ENCODE peak calls at places on chromosomes 13 and 19, in six cellular contexts. One of them, this sample, is unnamed.

GRCh38 chr19:5951338-5951861 is 26.5 kb downstream of the RANBP3 start:
- DNase-seq in right lobe of liver: no peak
- DNase-seq in ascending aorta: no peak
- DNase-seq in heart right ventricle: no peak
- DNase-seq in esophagus squamous epithelium: no peak
- DNase-seq in stomach: peak; percentile 59
- DNase-seq in this sample: no peak

GRCh38 chr19:591099-591958 is 1.6 kb downstream of the HCN2 start:
- DNase-seq in right lobe of liver: peak; percentile 48
- DNase-seq in ascending aorta: no peak
- DNase-seq in heart right ventricle: no peak
- DNase-seq in esophagus squamous epithelium: no peak
- DNase-seq in stomach: no peak
- DNase-seq in this sample: no peak

GRCh38 chr19:35775298-35776101 is at the start of gene ARHGAP33:
- DNase-seq in right lobe of liver: peak; percentile 99
- DNase-seq in ascending aorta: peak; percentile 99
- DNase-seq in heart right ventricle: peak; percentile 99
- DNase-seq in esophagus squamous epithelium: peak; percentile 88
- DNase-seq in stomach: peak; percentile 100
- DNase-seq in this sample: peak; percentile 99

GRCh38 chr19:40411125-40411842 is 1.9 kb downstream of the PRX start:
- DNase-seq in right lobe of liver: no peak
- DNase-seq in ascending aorta: no peak
- DNase-seq in heart right ventricle: peak; percentile 62
- DNase-seq in esophagus squamous epithelium: no peak
- DNase-seq in stomach: no peak
- DNase-seq in this sample: no peak

GRCh38 chr19:3441986-3442329 is 38.4 kb downstream of the SMIM24 start:
- DNase-seq in right lobe of liver: no peak
- DNase-seq in ascending aorta: no peak
- DNase-seq in heart right ventricle: no peak
- DNase-seq in esophagus squamous epithelium: no peak
- DNase-seq in stomach: no peak
- DNase-seq in this sample: no peak

GRCh38 chr19:2326699-2327360 is 1.6 kb downstream of the LSM7 start:
- DNase-seq in right lobe of liver: no peak
- DNase-seq in ascending aorta: no peak
- DNase-seq in heart right ventricle: no peak
- DNase-seq in esophagus squamous epithelium: no peak
- DNase-seq in stomach: no peak
- DNase-seq in this sample: no peak

GRCh38 chr19:3073159-3073563 is 10.9 kb upstream of the TLE5 start:
- DNase-seq in right lobe of liver: no peak
- DNase-seq in ascending aorta: no peak
- DNase-seq in heart right ventricle: no peak
- DNase-seq in esophagus squamous epithelium: no peak
- DNase-seq in stomach: no peak
- DNase-seq in this sample: no peak

GRCh38 chr13:27006519-27007161 is 165.0 kb downstream of the USP12 start:
- DNase-seq in right lobe of liver: no peak
- DNase-seq in ascending aorta: no peak
- DNase-seq in heart right ventricle: no peak
- DNase-seq in esophagus squamous epithelium: no peak
- DNase-seq in stomach: peak; percentile 54
- DNase-seq in this sample: no peak

GRCh38 chr19:35045667-35046300 is 4.3 kb downstream of the HPN start:
- DNase-seq in right lobe of liver: no peak
- DNase-seq in ascending aorta: no peak
- DNase-seq in heart right ventricle: no peak
- DNase-seq in esophagus squamous epithelium: no peak
- DNase-seq in stomach: no peak
- DNase-seq in this sample: no peak

GRCh38 chr13:47087841-47088240 is 191.0 kb upstream of the HTR2A start:
- DNase-seq in right lobe of liver: no peak
- DNase-seq in ascending aorta: no peak
- DNase-seq in heart right ventricle: no peak
- DNase-seq in esophagus squamous epithelium: no peak
- DNase-seq in stomach: no peak
- DNase-seq in this sample: no peak

GRCh38 chr13:95535243-95535642 is 17.3 kb upstream of the CLDN10 start:
- DNase-seq in right lobe of liver: no peak
- DNase-seq in ascending aorta: no peak
- DNase-seq in heart right ventricle: no peak
- DNase-seq in esophagus squamous epithelium: no peak
- DNase-seq in stomach: no peak
- DNase-seq in this sample: no peak

GRCh38 chr13:31595568-31595967 is 143.8 kb upstream of the RXFP2 start:
- DNase-seq in right lobe of liver: no peak
- DNase-seq in ascending aorta: no peak
- DNase-seq in heart right ventricle: peak; percentile 7
- DNase-seq in esophagus squamous epithelium: no peak
- DNase-seq in stomach: no peak
- DNase-seq in this sample: no peak

DNA sequence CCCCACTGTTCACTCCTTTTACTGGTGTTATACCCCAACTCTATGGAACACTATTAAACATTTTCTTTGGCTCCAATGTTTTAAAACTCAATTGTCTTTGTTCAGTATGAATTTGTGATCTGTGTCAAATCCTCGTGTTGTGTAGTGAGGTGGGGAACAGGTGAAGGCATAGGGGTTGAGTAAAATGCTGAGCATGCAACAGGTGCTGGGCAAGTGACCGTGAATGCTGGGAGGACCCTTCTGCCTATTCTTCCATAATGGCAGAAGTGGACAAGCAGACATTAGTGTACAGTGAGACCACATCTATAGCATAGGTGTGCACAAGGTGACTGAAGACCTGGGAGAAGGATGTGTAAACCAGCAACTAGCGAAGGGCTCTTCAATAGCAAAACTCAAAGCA is 1188.0 kb downstream of the UQCRFS1 start:
- DNase-seq in right lobe of liver: no peak
- DNase-seq in ascending aorta: no peak
- DNase-seq in heart right ventricle: no peak
- DNase-seq in esophagus squamous epithelium: no peak
- DNase-seq in stomach: no peak
- DNase-seq in this sample: peak; percentile 7
- TF ChIP-seq CTCF in right lobe of liver: no peak
- TF ChIP-seq CTCF in ascending aorta: no peak
- TF ChIP-seq CTCF in heart right ventricle: no peak
- TF ChIP-seq CTCF in esophagus squamous epithelium: no peak
- TF ChIP-seq CTCF in stomach: no peak
- TF ChIP-seq CTCF in this sample: no peak

DNA sequence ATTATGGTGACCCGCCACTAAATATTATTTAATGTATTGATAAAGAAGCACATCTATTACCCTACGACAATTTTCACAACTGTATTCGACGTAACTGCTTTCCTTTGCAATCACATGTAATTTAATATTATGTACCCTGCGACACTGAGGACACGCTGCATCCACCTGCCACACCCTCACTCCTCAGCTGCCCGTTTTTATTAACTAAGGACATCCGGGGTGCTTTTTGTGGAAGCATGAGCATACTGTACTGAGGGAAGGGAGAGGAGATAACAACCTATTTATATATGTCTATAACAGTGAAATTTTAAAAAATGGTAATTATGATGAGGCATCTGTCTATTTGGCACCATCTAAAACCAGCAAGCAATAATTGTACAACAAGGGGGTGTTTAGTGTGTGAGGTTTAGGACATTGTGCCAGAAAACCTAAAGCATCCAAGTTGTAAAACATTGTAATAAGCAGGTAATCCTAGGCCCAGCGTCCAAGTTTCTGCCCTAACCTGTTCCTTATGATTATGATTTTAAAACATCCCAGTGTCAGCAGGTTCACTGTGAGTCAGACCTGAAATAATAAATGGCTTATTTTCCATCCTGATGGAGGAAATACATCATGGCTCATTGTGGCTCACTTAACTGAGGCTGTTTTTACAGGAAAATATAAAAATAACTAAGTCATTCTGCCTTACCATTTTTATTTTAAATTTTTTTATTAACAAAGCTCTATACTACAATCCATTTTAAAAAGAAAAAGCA is 56.3 kb downstream of the FOXO1 start:
- DNase-seq in right lobe of liver: no peak
- DNase-seq in ascending aorta: no peak
- DNase-seq in heart right ventricle: no peak
- DNase-seq in esophagus squamous epithelium: no peak
- DNase-seq in stomach: no peak
- DNase-seq in this sample: no peak
- H3K4me1 ChIP-seq in right lobe of liver: no peaks in the 10 kb centered on the region
- H3K4me1 ChIP-seq in ascending aorta: no peaks in the 10 kb centered on the region
- H3K4me1 ChIP-seq in heart right ventricle: peaks cover 3% of the 10 kb centered on the region
- H3K4me1 ChIP-seq in esophagus squamous epithelium: peaks cover 11% of the 10 kb centered on the region
- H3K4me1 ChIP-seq in stomach: peaks cover 23% of the 10 kb centered on the region
- H3K4me1 ChIP-seq in this sample: no peaks in the 10 kb centered on the region

GRCh38 chr19:10568826-10569651 is at the start of gene CDKN2D:
- DNase-seq in right lobe of liver: peak; percentile 100
- DNase-seq in ascending aorta: peak; percentile 100
- DNase-seq in heart right ventricle: peak; percentile 100
- DNase-seq in esophagus squamous epithelium: peak; percentile 97
- DNase-seq in stomach: peak; percentile 100
- DNase-seq in this sample: peak; percentile 100
- TF ChIP-seq CTCF in right lobe of liver: no peak
- TF ChIP-seq CTCF in ascending aorta: peak; percentile 47
- TF ChIP-seq CTCF in heart right ventricle: peak; percentile 55
- TF ChIP-seq CTCF in esophagus squamous epithelium: peak; percentile 92
- TF ChIP-seq CTCF in stomach: peak; percentile 36
- TF ChIP-seq CTCF in this sample: peak; percentile 54

DNA sequence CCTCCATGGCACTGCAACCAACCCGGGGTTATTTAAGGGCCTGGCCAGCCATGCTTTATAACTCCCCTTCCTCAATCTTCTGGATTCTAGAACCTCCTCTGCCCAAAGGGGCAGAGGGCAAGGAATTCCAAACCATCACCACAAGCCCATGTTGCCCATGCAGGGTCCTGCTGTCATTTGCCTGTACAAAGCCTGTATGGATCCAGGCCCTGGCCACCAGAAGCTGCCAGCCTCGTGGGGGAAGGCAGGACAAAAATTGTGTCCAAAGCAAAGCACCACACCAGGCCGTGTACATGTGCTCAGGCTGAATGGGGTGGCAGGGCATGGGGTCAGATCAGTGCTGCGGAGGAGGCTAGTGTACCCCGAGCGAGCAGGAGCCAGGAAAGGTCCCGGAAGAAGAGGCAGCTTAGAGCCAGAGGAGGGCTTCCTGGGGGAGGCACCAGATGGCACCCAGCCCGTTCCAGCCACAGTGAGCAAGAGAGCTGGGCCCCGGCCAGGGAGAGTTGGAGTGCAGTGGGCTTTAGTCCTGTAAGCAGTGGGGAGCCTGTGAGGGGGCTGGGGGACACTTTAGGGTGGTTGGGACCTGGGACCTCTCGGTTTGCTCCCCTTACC is 35.8 kb downstream of the CAPN12 start:
- DNase-seq in right lobe of liver: no peak
- DNase-seq in ascending aorta: no peak
- DNase-seq in heart right ventricle: no peak
- DNase-seq in esophagus squamous epithelium: no peak
- DNase-seq in stomach: no peak
- DNase-seq in this sample: no peak
- H3K4me1 ChIP-seq in right lobe of liver: no peaks in the 10 kb centered on the region
- H3K4me1 ChIP-seq in ascending aorta: peaks cover 36% of the 10 kb centered on the region
- H3K4me1 ChIP-seq in heart right ventricle: peaks cover 81% of the 10 kb centered on the region
- H3K4me1 ChIP-seq in esophagus squamous epithelium: peaks cover 33% of the 10 kb centered on the region
- H3K4me1 ChIP-seq in stomach: peaks cover 68% of the 10 kb centered on the region
- H3K4me1 ChIP-seq in this sample: peaks cover 3% of the 10 kb centered on the region

GRCh38 chr19:48738557-48739399 is 1.6 kb downstream of the RASIP1 start:
- DNase-seq in right lobe of liver: peak; percentile 98
- DNase-seq in ascending aorta: peak; percentile 91
- DNase-seq in heart right ventricle: peak; percentile 95
- DNase-seq in esophagus squamous epithelium: no peak
- DNase-seq in stomach: peak; percentile 96
- DNase-seq in this sample: peak; percentile 84
- TF ChIP-seq CTCF in right lobe of liver: peak; percentile 38
- TF ChIP-seq CTCF in ascending aorta: peak; percentile 62
- TF ChIP-seq CTCF in heart right ventricle: peak; percentile 61
- TF ChIP-seq CTCF in esophagus squamous epithelium: peak; percentile 59
- TF ChIP-seq CTCF in stomach: no peak
- TF ChIP-seq CTCF in this sample: peak; percentile 55

DNA sequence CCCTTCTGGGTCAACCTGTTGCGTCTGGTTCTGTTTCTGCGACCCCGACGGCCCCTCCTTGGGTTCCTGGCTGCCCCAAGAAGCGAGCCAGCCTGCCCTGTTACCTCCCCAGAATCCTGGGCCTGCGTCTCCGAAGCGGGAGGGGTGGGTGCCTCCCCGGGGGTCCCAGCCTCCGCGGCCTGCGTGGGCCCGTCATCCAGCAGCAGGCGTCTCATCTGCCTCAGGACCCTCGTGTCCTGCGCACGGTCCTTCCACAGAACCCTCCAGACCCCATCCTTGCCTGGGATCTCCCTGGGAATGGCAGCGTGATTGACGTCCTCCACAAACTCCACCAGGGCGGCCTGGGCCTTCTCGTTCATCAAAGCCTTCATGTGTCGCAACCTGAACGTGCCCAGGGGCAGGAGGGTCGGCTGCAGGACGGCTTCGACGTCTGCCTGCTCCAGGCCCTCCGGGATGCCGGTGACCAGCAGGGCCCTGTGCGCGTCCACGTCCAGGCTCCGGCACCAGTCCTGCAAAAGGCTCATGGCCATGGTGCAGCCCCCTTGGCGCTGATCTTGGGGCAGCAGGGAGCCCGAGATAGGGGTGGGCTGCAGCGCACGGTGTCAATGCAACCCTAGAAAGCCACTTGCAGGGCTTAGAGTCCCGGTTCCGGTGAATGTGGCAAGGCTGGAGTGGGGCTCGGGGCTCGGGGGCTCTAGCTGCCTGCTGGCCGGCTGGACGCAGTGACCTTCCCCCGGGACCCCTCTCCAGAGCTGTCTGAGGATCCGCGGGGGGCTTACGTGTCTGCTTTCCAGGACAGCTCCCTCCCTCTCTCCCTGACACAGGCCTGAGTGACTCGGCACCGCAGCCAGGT is 505 bp downstream of the PNMA8B start:
- DNase-seq in right lobe of liver: no peak
- DNase-seq in ascending aorta: no peak
- DNase-seq in heart right ventricle: no peak
- DNase-seq in esophagus squamous epithelium: no peak
- DNase-seq in stomach: no peak
- DNase-seq in this sample: no peak
- H3K4me1 ChIP-seq in right lobe of liver: no peaks in the 10 kb centered on the region
- H3K4me1 ChIP-seq in ascending aorta: peaks cover 7% of the 10 kb centered on the region
- H3K4me1 ChIP-seq in heart right ventricle: peaks cover 5% of the 10 kb centered on the region
- H3K4me1 ChIP-seq in esophagus squamous epithelium: peaks cover 22% of the 10 kb centered on the region
- H3K4me1 ChIP-seq in stomach: peaks cover 18% of the 10 kb centered on the region
- H3K4me1 ChIP-seq in this sample: no peaks in the 10 kb centered on the region

GRCh38 chr13:43802511-43802910 is 15.7 kb upstream of the ENOX1 start:
- DNase-seq in right lobe of liver: no peak
- DNase-seq in ascending aorta: no peak
- DNase-seq in heart right ventricle: no peak
- DNase-seq in esophagus squamous epithelium: no peak
- DNase-seq in stomach: no peak
- DNase-seq in this sample: no peak

GRCh38 chr13:43805681-43806128 is 18.9 kb upstream of the ENOX1 start:
- DNase-seq in right lobe of liver: no peak
- DNase-seq in ascending aorta: no peak
- DNase-seq in heart right ventricle: no peak
- DNase-seq in esophagus squamous epithelium: no peak
- DNase-seq in stomach: no peak
- DNase-seq in this sample: no peak

GRCh38 chr13:43800828-43801227 is 14.1 kb upstream of the ENOX1 start:
- DNase-seq in right lobe of liver: no peak
- DNase-seq in ascending aorta: no peak
- DNase-seq in heart right ventricle: no peak
- DNase-seq in esophagus squamous epithelium: no peak
- DNase-seq in stomach: no peak
- DNase-seq in this sample: no peak

GRCh38 chr13:43805071-43805468 is 18.3 kb upstream of the ENOX1 start:
- DNase-seq in right lobe of liver: no peak
- DNase-seq in ascending aorta: no peak
- DNase-seq in heart right ventricle: no peak
- DNase-seq in esophagus squamous epithelium: no peak
- DNase-seq in stomach: no peak
- DNase-seq in this sample: no peak

GRCh38 chr13:43804461-43805070 is 17.8 kb upstream of the ENOX1 start:
- DNase-seq in right lobe of liver: no peak
- DNase-seq in ascending aorta: no peak
- DNase-seq in heart right ventricle: peak; percentile 47
- DNase-seq in esophagus squamous epithelium: no peak
- DNase-seq in stomach: no peak
- DNase-seq in this sample: no peak
- TF ChIP-seq CTCF in right lobe of liver: peak; percentile 58
- TF ChIP-seq CTCF in ascending aorta: peak; percentile 39
- TF ChIP-seq CTCF in heart right ventricle: peak; percentile 75
- TF ChIP-seq CTCF in esophagus squamous epithelium: peak; percentile 66
- TF ChIP-seq CTCF in stomach: peak; percentile 5
- TF ChIP-seq CTCF in this sample: no peak